ENCODE peak calls at places on chromosomes 4 and X, in nine cellular contexts. B is HCT116, W is upper lobe of right lung, S is cardiac muscle cell, Y is osteoblast, F is neural crest cell, A is transverse colon, P is Calu3, U is fibroblast of villous mesenchyme. K is an unnamed sample.

GRCh38 chr4:110636677-110637407 is 14.0 kb upstream of the PITX2 start:
- DNase-seq in U (peak), B (peak), F (no peak), W (no peak), S (peak), A (peak), P (no peak), Y (peak), K (no peak)

GRCh38 chr4:74640111-74640903 is 154.0 kb downstream of the BTC start:
- DNase-seq in S (no peak), A (no peak), Y (peak), W (no peak), P (no peak), F (no peak), B (no peak), U (peak), K (no peak)

GRCh38 chr4:72430988-72431387 is 138.0 kb downstream of the ADAMTS3 start:
- DNase-seq in P (no peak), B (no peak), S (no peak), Y (no peak), U (no peak), F (no peak), A (no peak), W (no peak), K (no peak)

GRCh38 chrX:31213941-31214340 is 142.1 kb upstream of the FTHL17 start:
- DNase-seq in A (no peak), P (peak), B (no peak), U (peak), F (no peak), Y (no peak), S (peak), W (no peak), K (no peak)

GRCh38 chr4:109977854-109978501 is 65.3 kb downstream of the EGF start:
- DNase-seq in P (peak), U (peak), F (no peak), A (no peak), B (peak), Y (no peak), W (no peak), S (peak), K (no peak)

GRCh38 chr4:182255421-182256190 is 12.4 kb downstream of the TENM3 start:
- DNase-seq in U (no peak), W (no peak), P (no peak), S (no peak), B (no peak), F (no peak), A (no peak), Y (no peak), K (no peak)

GRCh38 chr4:44869985-44870384 is 143.6 kb upstream of the GNPDA2 start:
- DNase-seq in B (no peak), W (no peak), A (no peak), S (no peak), F (no peak), P (no peak), Y (no peak), U (no peak), K (no peak)

GRCh38 chr4:125520258-125520990 is 205.7 kb downstream of the FAT4 start:
- DNase-seq in W (no peak), Y (no peak), P (peak), F (no peak), B (no peak), A (no peak), S (no peak), U (peak), K (no peak)

GRCh38 chr4:51830146-51830545 is 12.8 kb upstream of the DCUN1D4 start:
- DNase-seq in U (peak), P (no peak), Y (no peak), F (no peak), W (no peak), S (no peak), A (no peak), B (no peak), K (no peak)

GRCh38 chr4:123832173-123833026 is 435.8 kb downstream of the SPRY1 start:
- DNase-seq in B (no peak), P (no peak), W (no peak), U (peak), A (peak), Y (peak), S (peak), F (no peak), K (no peak)

GRCh38 chr4:123785515-123785914 is 388.9 kb downstream of the SPRY1 start:
- DNase-seq in A (peak), F (no peak), Y (peak), S (no peak), W (no peak), B (no peak), P (no peak), U (peak), K (no peak)

GRCh38 chr4:154049457-154050181 is 260.7 kb upstream of the SFRP2 start:
- DNase-seq in A (peak), B (peak), U (peak), F (peak), W (no peak), S (peak), P (peak), Y (peak), K (no peak)

GRCh38 chrX:121161501-121161933 is 114.1 kb downstream of the GLUD2 start:
- DNase-seq in S (no peak), A (no peak), F (no peak), W (no peak), Y (no peak), P (no peak), U (no peak), B (no peak), K (no peak)

GRCh38 chr4:54540931-54541330 is 116.8 kb upstream of the KIT start:
- DNase-seq in W (no peak), S (no peak), F (no peak), P (no peak), Y (peak), A (no peak), B (no peak), U (no peak), K (no peak)

GRCh38 chr4:126223784-126224407 is 909.1 kb downstream of the FAT4 start:
- DNase-seq in A (no peak), U (peak), P (no peak), S (peak), F (no peak), B (peak), W (no peak), Y (no peak), K (no peak)

DNA sequence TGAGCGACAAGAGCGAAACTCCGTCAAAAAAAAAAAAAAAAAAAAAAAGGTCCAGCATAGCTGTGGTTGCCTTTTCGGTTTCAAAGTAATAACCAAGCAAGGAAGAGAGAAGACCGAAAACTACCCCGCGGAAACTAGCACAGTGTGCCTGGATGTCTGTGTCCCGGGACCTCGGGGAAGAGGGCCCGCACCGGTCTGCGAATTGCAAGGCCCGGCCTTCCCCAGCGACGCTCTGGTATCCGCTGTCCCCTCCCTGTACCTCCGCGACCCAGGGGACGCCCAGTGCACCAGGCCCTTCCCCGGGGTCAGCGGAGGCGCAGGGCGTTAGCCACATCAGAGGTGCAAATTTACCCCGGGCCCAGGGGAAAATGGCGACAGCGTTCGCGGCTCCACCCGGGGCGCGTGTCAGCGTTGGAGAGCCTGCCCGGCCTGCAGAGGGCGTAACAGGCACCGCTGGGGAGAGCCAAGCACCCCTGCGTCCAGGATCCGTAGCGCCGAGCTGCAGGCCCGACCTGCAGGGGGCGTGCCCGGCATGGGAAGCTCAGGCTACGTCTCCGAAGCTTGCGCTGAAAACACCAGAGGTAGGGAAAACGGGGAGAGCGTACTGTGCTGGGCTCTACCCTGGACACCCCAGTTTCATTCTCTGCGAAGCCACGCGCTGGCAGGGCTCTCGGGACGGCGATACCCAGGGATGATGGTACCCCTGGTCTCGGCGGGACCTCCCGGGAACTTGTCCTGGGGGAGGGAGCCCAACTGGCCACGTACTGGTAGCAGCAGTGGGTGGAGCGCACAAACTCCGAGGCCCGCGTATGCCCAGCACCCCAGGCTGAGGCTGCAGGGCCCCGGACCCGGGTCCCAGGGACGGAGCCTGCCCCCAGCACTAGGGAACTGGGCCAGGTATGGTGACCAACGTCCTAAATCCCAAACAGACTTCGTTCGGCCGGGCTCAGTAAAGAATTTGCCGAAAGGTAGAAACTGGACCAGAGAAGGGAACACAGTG is 16.2 kb downstream of the NKX6-1 start:
- DNase-seq in Y (peak), B (no peak), A (peak), S (peak), W (peak), U (no peak), P (no peak), F (no peak), K (no peak)
- TF ChIP-seq CTCF in Y (peak), B (peak), A (peak), S (peak), W (peak), U (no peak), P (no peak), F (peak), K (no peak)

GRCh38 chr4:164408831-164409230 is 345.1 kb upstream of the SMIM31 start:
- DNase-seq in B (no peak), F (no peak), P (no peak), Y (no peak), S (no peak), A (no peak), W (no peak), U (no peak), K (no peak)

GRCh38 chr4:164413743-164414142 is 340.2 kb upstream of the SMIM31 start:
- DNase-seq in F (no peak), S (no peak), B (no peak), U (no peak), Y (no peak), A (no peak), P (no peak), W (no peak), K (no peak)

GRCh38 chr4:164405774-164406173 is 348.2 kb upstream of the SMIM31 start:
- DNase-seq in B (no peak), F (no peak), U (no peak), P (no peak), W (no peak), Y (no peak), S (no peak), A (no peak), K (no peak)

GRCh38 chr4:164412246-164412645 is 341.7 kb upstream of the SMIM31 start:
- DNase-seq in Y (no peak), P (no peak), U (no peak), F (no peak), B (no peak), S (no peak), W (no peak), A (no peak), K (no peak)

GRCh38 chr4:164410401-164410800 is 343.5 kb upstream of the SMIM31 start:
- DNase-seq in S (no peak), F (no peak), Y (no peak), B (no peak), P (no peak), A (no peak), W (no peak), U (no peak), K (no peak)
- TF ChIP-seq CTCF in S (no peak), F (no peak), Y (no peak), B (no peak), P (no peak), A (no peak), W (no peak), U (no peak), K (no peak)

GRCh38 chr4:168631241-168632151 is 134.6 kb downstream of the PALLD start:
- DNase-seq in U (peak), B (no peak), S (peak), A (peak), P (peak), Y (peak), W (peak), F (peak), K (no peak)
- TF ChIP-seq CTCF in U (peak), B (peak), S (peak), A (peak), P (no peak), Y (peak), W (peak), F (peak), K (no peak)

GRCh38 chrX:155867821-155868220 is 13.3 kb upstream of the VAMP7 start:
- DNase-seq in B (no peak), Y (no peak), P (no peak), U (no peak), F (no peak), W (no peak), S (no peak), A (no peak), K (no peak)

GRCh38 chrX:155865193-155865592 is 16.0 kb upstream of the VAMP7 start:
- DNase-seq in W (no peak), P (no peak), U (no peak), S (no peak), A (no peak), B (no peak), Y (no peak), F (no peak), K (no peak)

GRCh38 chrX:155864655-155865054 is 16.5 kb upstream of the VAMP7 start:
- DNase-seq in W (no peak), B (no peak), Y (no peak), S (no peak), U (no peak), P (no peak), A (no peak), F (no peak), K (no peak)
- TF ChIP-seq CTCF in W (no peak), B (peak), Y (peak), S (peak), U (peak), P (no peak), A (no peak), F (peak), K (no peak)

GRCh38 chr4:23857353-23857752 is 32.5 kb downstream of the PPARGC1A start:
- DNase-seq in F (no peak), B (no peak), U (peak), W (no peak), A (no peak), S (no peak), P (no peak), Y (no peak), K (no peak)
- TF ChIP-seq CTCF in F (peak), B (no peak), U (peak), W (peak), A (no peak), S (peak), P (no peak), Y (peak), K (no peak)

DNA sequence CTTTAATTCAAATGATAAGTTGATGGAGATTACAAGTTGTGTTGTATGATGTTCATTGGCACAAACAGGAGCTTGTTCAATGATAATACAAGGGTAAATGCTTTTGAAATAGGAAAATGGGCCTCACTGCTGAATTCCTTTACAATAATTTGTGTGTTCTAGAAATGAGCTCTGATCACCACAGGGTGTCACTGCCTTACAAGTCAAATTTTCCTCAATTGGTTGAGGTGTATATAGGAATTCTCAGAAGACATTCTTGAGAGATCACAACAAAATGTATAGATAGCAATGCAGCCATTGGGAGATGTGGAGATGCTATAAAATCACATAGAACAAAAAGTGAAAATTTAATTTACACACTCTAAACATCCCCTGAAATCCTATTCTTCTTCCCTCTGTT is 49.6 kb downstream of the KLF8 start:
- DNase-seq in S (peak), U (peak), A (no peak), F (no peak), B (peak), W (no peak), P (peak), Y (peak), K (no peak)
- TF ChIP-seq CTCF in S (peak), U (peak), A (peak), F (peak), B (peak), W (no peak), P (no peak), Y (peak), K (no peak)

GRCh38 chr4:15848191-15848842 is 70.2 kb downstream of the CD38 start:
- DNase-seq in A (no peak), S (no peak), B (peak), Y (no peak), P (no peak), U (no peak), W (no peak), F (no peak), K (no peak)
- TF ChIP-seq CTCF in A (no peak), S (no peak), B (peak), Y (peak), P (no peak), U (peak), W (no peak), F (no peak), K (no peak)

GRCh38 chrX:135695471-135695870 is 18.0 kb upstream of the CT45A1 start:
- DNase-seq in U (no peak), A (no peak), S (no peak), Y (no peak), F (no peak), P (no peak), W (no peak), B (no peak), K (no peak)

GRCh38 chrX:135698924-135699323 is 14.5 kb upstream of the CT45A1 start:
- DNase-seq in S (no peak), A (no peak), Y (peak), W (no peak), U (no peak), F (no peak), B (no peak), P (no peak), K (no peak)

DNA sequence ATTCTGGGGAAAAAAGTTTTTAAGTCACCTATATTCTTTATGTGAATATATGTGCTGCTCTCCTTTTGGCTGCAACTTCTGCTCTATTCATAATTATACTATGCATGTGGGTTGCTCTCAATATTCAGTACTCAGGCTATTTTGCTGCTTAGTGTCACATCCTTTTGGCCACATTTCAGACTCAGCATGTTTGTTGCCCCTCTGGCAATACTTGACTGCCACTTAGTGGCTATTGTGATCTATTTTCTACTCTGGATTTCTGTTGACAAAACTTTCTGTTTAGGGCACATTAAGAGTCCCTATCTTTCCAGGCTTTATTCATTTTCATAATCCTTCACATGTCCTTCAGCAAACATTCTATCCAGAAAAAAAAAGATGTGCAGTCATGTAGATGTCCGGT is 15.8 kb upstream of the CT45A1 start:
- DNase-seq in Y (no peak), F (no peak), A (no peak), W (no peak), P (no peak), S (no peak), U (no peak), B (no peak), K (no peak)
- TF ChIP-seq CTCF in Y (no peak), F (no peak), A (no peak), W (no peak), P (no peak), S (no peak), U (no peak), B (no peak), K (no peak)

DNA sequence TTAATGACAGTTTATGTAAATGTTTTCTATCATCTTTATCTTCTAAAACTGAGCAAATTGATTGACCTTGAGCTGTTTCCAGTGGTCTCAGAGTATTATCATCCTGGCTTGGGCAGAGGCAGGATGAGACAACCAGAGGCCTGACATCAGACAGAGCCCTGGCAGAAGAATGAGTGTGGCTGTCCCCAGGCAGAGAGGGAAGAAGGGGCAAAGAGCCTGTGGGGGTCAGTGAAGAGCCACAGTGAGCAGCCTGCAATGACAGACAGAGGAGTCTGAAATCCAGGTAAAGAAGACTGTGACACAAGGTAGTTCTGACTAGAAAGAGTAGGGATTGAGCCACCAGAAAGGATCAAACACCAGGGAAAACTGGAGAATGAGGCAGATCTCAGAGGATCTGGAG is 182.4 kb upstream of the ARSJ start:
- DNase-seq in F (no peak), A (no peak), Y (peak), S (no peak), B (no peak), P (no peak), U (no peak), W (no peak), K (no peak)
- TF ChIP-seq CTCF in F (no peak), A (no peak), Y (no peak), S (no peak), B (no peak), P (no peak), U (no peak), W (no peak), K (no peak)

K was measured in GM12864.